ENCODE peak calls at places on chromosomes 6 and 20, in ten cellular contexts. One of them, this sample, is unnamed.

GRCh38 chr6:148736779-148737412 is 9.9 kb upstream of the UST start:
- DNase-seq in heart left ventricle: no peak
- DNase-seq in prostate gland: no peak
- DNase-seq in sigmoid colon: no peak
- DNase-seq in OCI-LY7: no peak
- DNase-seq in IMR-90: no peak
- DNase-seq in left ventricle myocardium inferior: no peak
- DNase-seq in kidney: no peak
- DNase-seq in neural progenitor cell: no peak
- DNase-seq in foreskin fibroblast: peak; percentile 30
- DNase-seq in this sample: peak; percentile 35

GRCh38 chr6:63496388-63496804 is 75.9 kb upstream of the LOC128125822 start:
- DNase-seq in neural progenitor cell: no peak
- DNase-seq in prostate gland: no peak
- DNase-seq in left ventricle myocardium inferior: no peak
- DNase-seq in kidney: no peak
- DNase-seq in IMR-90: no peak
- DNase-seq in OCI-LY7: no peak
- DNase-seq in sigmoid colon: no peak
- DNase-seq in heart left ventricle: no peak
- DNase-seq in foreskin fibroblast: no peak
- DNase-seq in this sample: no peak

GRCh38 chr20:31740208-31740607 is 1.1 kb downstream of the TPX2 start:
- DNase-seq in foreskin fibroblast: peak; percentile 77
- DNase-seq in left ventricle myocardium inferior: no peak
- DNase-seq in neural progenitor cell: peak; percentile 5
- DNase-seq in heart left ventricle: no peak
- DNase-seq in kidney: no peak
- DNase-seq in prostate gland: no peak
- DNase-seq in sigmoid colon: no peak
- DNase-seq in OCI-LY7: peak; percentile 43
- DNase-seq in IMR-90: peak; percentile 80
- DNase-seq in this sample: peak; percentile 73

GRCh38 chr6:158366363-158366762 is 54.1 kb downstream of the TULP4 start:
- DNase-seq in sigmoid colon: no peak
- DNase-seq in OCI-LY7: no peak
- DNase-seq in neural progenitor cell: no peak
- DNase-seq in kidney: no peak
- DNase-seq in left ventricle myocardium inferior: no peak
- DNase-seq in prostate gland: no peak
- DNase-seq in heart left ventricle: no peak
- DNase-seq in foreskin fibroblast: no peak
- DNase-seq in IMR-90: no peak
- DNase-seq in this sample: no peak

GRCh38 chr20:18543932-18544331 is 23.3 kb upstream of the SMIM26 start:
- DNase-seq in foreskin fibroblast: no peak
- DNase-seq in OCI-LY7: no peak
- DNase-seq in IMR-90: no peak
- DNase-seq in left ventricle myocardium inferior: peak; percentile 20
- DNase-seq in prostate gland: no peak
- DNase-seq in heart left ventricle: peak; percentile 50
- DNase-seq in sigmoid colon: no peak
- DNase-seq in neural progenitor cell: no peak
- DNase-seq in kidney: no peak
- DNase-seq in this sample: no peak

GRCh38 chr6:116251568-116252384 is 2.1 kb downstream of the TSPYL4 start:
- DNase-seq in kidney: no peak
- DNase-seq in foreskin fibroblast: peak; percentile 81
- DNase-seq in IMR-90: peak; percentile 80
- DNase-seq in neural progenitor cell: peak; percentile 27
- DNase-seq in OCI-LY7: no peak
- DNase-seq in prostate gland: no peak
- DNase-seq in left ventricle myocardium inferior: no peak
- DNase-seq in heart left ventricle: no peak
- DNase-seq in sigmoid colon: no peak
- DNase-seq in this sample: peak; percentile 68

GRCh38 chr20:12327205-12327604 is 409.5 kb downstream of the BTBD3 start:
- DNase-seq in kidney: no peak
- DNase-seq in left ventricle myocardium inferior: no peak
- DNase-seq in sigmoid colon: no peak
- DNase-seq in heart left ventricle: no peak
- DNase-seq in OCI-LY7: no peak
- DNase-seq in foreskin fibroblast: no peak
- DNase-seq in IMR-90: no peak
- DNase-seq in prostate gland: no peak
- DNase-seq in neural progenitor cell: no peak
- DNase-seq in this sample: no peak

GRCh38 chr20:58604410-58604881 is 46.6 kb upstream of the STX16 start:
- DNase-seq in neural progenitor cell: no peak
- DNase-seq in heart left ventricle: no peak
- DNase-seq in IMR-90: no peak
- DNase-seq in kidney: no peak
- DNase-seq in foreskin fibroblast: no peak
- DNase-seq in OCI-LY7: no peak
- DNase-seq in left ventricle myocardium inferior: no peak
- DNase-seq in prostate gland: no peak
- DNase-seq in sigmoid colon: peak; percentile 85
- DNase-seq in this sample: no peak

GRCh38 chr6:139522471-139523220 is 148.2 kb upstream of the CITED2 start:
- DNase-seq in heart left ventricle: no peak
- DNase-seq in OCI-LY7: no peak
- DNase-seq in prostate gland: no peak
- DNase-seq in neural progenitor cell: no peak
- DNase-seq in kidney: no peak
- DNase-seq in foreskin fibroblast: peak; percentile 40
- DNase-seq in sigmoid colon: no peak
- DNase-seq in left ventricle myocardium inferior: no peak
- DNase-seq in IMR-90: no peak
- DNase-seq in this sample: peak; percentile 68

GRCh38 chr6:55239099-55239498 is 64.8 kb downstream of the HCRTR2 start:
- DNase-seq in kidney: no peak
- DNase-seq in sigmoid colon: no peak
- DNase-seq in IMR-90: no peak
- DNase-seq in neural progenitor cell: no peak
- DNase-seq in prostate gland: no peak
- DNase-seq in heart left ventricle: no peak
- DNase-seq in left ventricle myocardium inferior: no peak
- DNase-seq in OCI-LY7: no peak
- DNase-seq in foreskin fibroblast: no peak
- DNase-seq in this sample: no peak

GRCh38 chr6:140050232-140050995 is 676.0 kb upstream of the CITED2 start:
- DNase-seq in sigmoid colon: no peak
- DNase-seq in neural progenitor cell: peak; percentile 10
- DNase-seq in prostate gland: no peak
- DNase-seq in heart left ventricle: peak; percentile 68
- DNase-seq in kidney: no peak
- DNase-seq in OCI-LY7: no peak
- DNase-seq in IMR-90: peak; percentile 72
- DNase-seq in left ventricle myocardium inferior: peak; percentile 20
- DNase-seq in foreskin fibroblast: peak; percentile 42
- DNase-seq in this sample: no peak

GRCh38 chr6:15023448-15023847 is 222.4 kb upstream of the JARID2 start:
- DNase-seq in OCI-LY7: peak; percentile 3
- DNase-seq in foreskin fibroblast: no peak
- DNase-seq in heart left ventricle: no peak
- DNase-seq in kidney: no peak
- DNase-seq in sigmoid colon: no peak
- DNase-seq in IMR-90: no peak
- DNase-seq in neural progenitor cell: no peak
- DNase-seq in left ventricle myocardium inferior: no peak
- DNase-seq in prostate gland: no peak
- DNase-seq in this sample: peak; percentile 42

GRCh38 chr20:50321797-50322480 is 131.3 kb downstream of the CEBPB start:
- DNase-seq in prostate gland: peak; percentile 46
- DNase-seq in IMR-90: peak; percentile 72
- DNase-seq in heart left ventricle: no peak
- DNase-seq in sigmoid colon: peak; percentile 69
- DNase-seq in left ventricle myocardium inferior: no peak
- DNase-seq in kidney: peak; percentile 78
- DNase-seq in foreskin fibroblast: no peak
- DNase-seq in OCI-LY7: no peak
- DNase-seq in neural progenitor cell: no peak
- DNase-seq in this sample: peak; percentile 61

GRCh38 chr6:109300874-109301273 is 81.4 kb downstream of the CD164 start:
- DNase-seq in neural progenitor cell: no peak
- DNase-seq in OCI-LY7: no peak
- DNase-seq in prostate gland: no peak
- DNase-seq in heart left ventricle: no peak
- DNase-seq in foreskin fibroblast: no peak
- DNase-seq in sigmoid colon: no peak
- DNase-seq in kidney: no peak
- DNase-seq in left ventricle myocardium inferior: no peak
- DNase-seq in IMR-90: no peak
- DNase-seq in this sample: no peak

GRCh38 chr6:75409286-75409685 is 84.3 kb downstream of the FILIP1 start:
- DNase-seq in heart left ventricle: no peak
- DNase-seq in neural progenitor cell: no peak
- DNase-seq in kidney: no peak
- DNase-seq in sigmoid colon: no peak
- DNase-seq in prostate gland: no peak
- DNase-seq in foreskin fibroblast: peak; percentile 74
- DNase-seq in IMR-90: peak; percentile 80
- DNase-seq in OCI-LY7: no peak
- DNase-seq in left ventricle myocardium inferior: no peak
- DNase-seq in this sample: no peak
- H3K4me3 ChIP-seq in heart left ventricle: no peak overlapping the region
- H3K4me3 ChIP-seq in neural progenitor cell: no peak overlapping the region
- H3K4me3 ChIP-seq in kidney: no peak overlapping the region
- H3K4me3 ChIP-seq in sigmoid colon: no peak overlapping the region
- H3K4me3 ChIP-seq in prostate gland: no peak overlapping the region
- H3K4me3 ChIP-seq in foreskin fibroblast: no peak overlapping the region
- H3K4me3 ChIP-seq in IMR-90: no peak overlapping the region
- H3K4me3 ChIP-seq in OCI-LY7: no peak overlapping the region
- H3K4me3 ChIP-seq in left ventricle myocardium inferior: no peak overlapping the region
- H3K4me3 ChIP-seq in this sample: no peak overlapping the region

DNA sequence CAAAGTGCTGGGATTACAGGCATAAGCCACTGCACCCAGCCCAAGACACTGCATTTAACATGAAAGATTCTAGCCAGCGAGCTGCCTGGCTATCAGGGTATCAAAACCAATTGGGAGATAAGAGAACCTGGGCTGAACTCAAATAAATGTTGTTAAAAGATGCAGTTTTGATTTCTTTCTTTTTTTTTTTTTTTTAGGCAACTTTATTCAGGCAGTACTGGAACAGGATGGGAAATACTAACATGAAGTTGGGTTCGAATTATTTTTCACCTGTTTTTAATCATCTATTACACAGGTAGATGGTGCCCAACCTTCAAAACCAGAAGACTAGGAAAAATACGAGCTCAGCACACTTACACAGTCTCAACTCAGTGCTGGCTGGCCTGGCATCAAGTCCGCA is 63.7 kb downstream of the TRERF1 start:
- DNase-seq in prostate gland: no peak
- DNase-seq in kidney: no peak
- DNase-seq in heart left ventricle: no peak
- DNase-seq in foreskin fibroblast: no peak
- DNase-seq in left ventricle myocardium inferior: no peak
- DNase-seq in IMR-90: no peak
- DNase-seq in neural progenitor cell: no peak
- DNase-seq in OCI-LY7: no peak
- DNase-seq in sigmoid colon: no peak
- DNase-seq in this sample: no peak
- H3K4me3 ChIP-seq in prostate gland: no peak overlapping the region
- H3K4me3 ChIP-seq in kidney: no peak overlapping the region
- H3K4me3 ChIP-seq in heart left ventricle: no peak overlapping the region
- H3K4me3 ChIP-seq in foreskin fibroblast: no peak overlapping the region
- H3K4me3 ChIP-seq in left ventricle myocardium inferior: no peak overlapping the region
- H3K4me3 ChIP-seq in IMR-90: no peak overlapping the region
- H3K4me3 ChIP-seq in neural progenitor cell: no peak overlapping the region
- H3K4me3 ChIP-seq in OCI-LY7: no peak overlapping the region
- H3K4me3 ChIP-seq in sigmoid colon: no peak overlapping the region
- H3K4me3 ChIP-seq in this sample: no peak overlapping the region

DNA sequence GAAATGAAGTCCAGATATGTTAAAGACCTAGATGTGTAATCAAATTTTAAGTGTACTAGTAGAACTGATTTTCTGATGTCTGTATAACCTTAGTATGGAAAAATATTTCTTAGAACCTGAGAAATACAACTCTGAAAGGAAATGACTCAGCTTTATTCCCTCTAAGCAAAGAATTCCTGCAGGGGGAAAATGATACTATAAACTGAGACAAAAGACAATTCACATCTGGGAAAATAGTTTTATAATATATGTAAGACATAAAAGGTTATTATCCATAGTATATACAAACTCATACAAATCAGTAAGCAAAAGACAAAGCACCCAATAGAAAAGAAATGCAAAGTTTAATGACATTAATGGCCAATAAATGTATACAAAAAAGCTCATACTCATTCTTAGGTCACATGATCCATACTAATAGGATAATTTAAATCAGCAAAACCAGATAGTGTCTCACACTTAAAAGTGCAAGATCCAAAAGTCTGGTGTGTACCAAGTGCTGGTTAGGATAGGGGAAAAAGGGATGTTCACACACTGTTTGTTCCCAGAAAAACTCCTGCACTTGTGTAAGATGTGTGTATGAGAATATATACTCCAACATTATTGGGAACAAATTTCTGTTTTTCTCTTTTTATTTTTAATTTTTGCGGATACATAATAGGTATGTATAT is 22.6 kb downstream of the RNF217 start:
- DNase-seq in neural progenitor cell: no peak
- DNase-seq in heart left ventricle: no peak
- DNase-seq in sigmoid colon: no peak
- DNase-seq in left ventricle myocardium inferior: no peak
- DNase-seq in foreskin fibroblast: peak; percentile 48
- DNase-seq in OCI-LY7: no peak
- DNase-seq in prostate gland: no peak
- DNase-seq in IMR-90: peak; percentile 78
- DNase-seq in kidney: no peak
- DNase-seq in this sample: peak; percentile 69
- H3K4me3 ChIP-seq in neural progenitor cell: no peak overlapping the region
- H3K4me3 ChIP-seq in heart left ventricle: no peak overlapping the region
- H3K4me3 ChIP-seq in sigmoid colon: no peak overlapping the region
- H3K4me3 ChIP-seq in left ventricle myocardium inferior: no peak overlapping the region
- H3K4me3 ChIP-seq in foreskin fibroblast: no peak overlapping the region
- H3K4me3 ChIP-seq in OCI-LY7: no peak overlapping the region
- H3K4me3 ChIP-seq in prostate gland: no peak overlapping the region
- H3K4me3 ChIP-seq in IMR-90: no peak overlapping the region
- H3K4me3 ChIP-seq in kidney: no peak overlapping the region
- H3K4me3 ChIP-seq in this sample: no peak overlapping the region

DNA sequence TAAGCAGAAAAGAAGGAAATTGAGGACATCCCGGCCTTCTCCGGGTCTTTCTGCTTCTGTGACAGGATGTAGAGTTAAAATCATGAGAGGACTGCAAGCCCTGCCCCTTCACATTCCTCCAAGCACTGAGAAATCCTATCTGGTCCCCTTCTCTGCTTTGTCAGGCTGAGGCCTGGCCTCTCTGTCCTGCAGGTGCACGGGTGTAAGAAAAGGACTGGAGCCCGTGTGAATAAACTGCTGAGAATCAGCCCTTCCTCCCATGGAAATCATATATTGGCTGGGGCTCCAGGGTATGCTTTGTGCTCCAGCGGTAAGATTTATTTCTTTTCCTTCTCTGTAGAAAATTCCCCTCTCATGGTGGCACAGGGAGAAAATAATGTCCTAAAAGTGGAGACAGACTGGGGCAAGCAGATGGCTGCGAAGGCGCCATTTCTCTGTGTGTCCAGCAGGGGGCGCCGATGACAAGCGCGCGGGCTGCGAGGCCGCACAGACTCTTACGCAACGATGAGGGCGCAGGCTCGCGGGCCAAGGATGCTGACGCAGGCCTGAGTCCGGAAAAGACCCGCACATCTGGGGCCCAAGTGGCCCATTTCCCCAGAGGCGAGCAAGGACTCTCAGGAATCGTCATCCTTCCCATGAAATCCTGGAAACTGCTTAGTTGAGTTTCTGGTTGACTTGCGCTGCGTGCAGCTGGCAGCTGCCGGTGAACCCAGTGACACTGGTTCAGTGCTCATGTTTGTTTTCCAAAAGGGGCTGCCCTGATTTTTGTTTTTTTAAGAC is 258.6 kb downstream of the ADGB start:
- DNase-seq in heart left ventricle: peak; percentile 87
- DNase-seq in foreskin fibroblast: peak; percentile 98
- DNase-seq in sigmoid colon: peak; percentile 95
- DNase-seq in kidney: peak; percentile 95
- DNase-seq in left ventricle myocardium inferior: peak; percentile 87
- DNase-seq in neural progenitor cell: peak; percentile 91
- DNase-seq in OCI-LY7: peak; percentile 46
- DNase-seq in IMR-90: peak; percentile 93
- DNase-seq in prostate gland: peak; percentile 71
- DNase-seq in this sample: peak; percentile 54
- H3K4me3 ChIP-seq in heart left ventricle: peak overlapping the region; percentile 42
- H3K4me3 ChIP-seq in foreskin fibroblast: peak overlapping the region; percentile 28
- H3K4me3 ChIP-seq in sigmoid colon: peak overlapping the region; percentile 6
- H3K4me3 ChIP-seq in kidney: peak overlapping the region; percentile 46
- H3K4me3 ChIP-seq in left ventricle myocardium inferior: peak overlapping the region; percentile 60
- H3K4me3 ChIP-seq in neural progenitor cell: peak overlapping the region; percentile 47
- H3K4me3 ChIP-seq in OCI-LY7: no peak overlapping the region
- H3K4me3 ChIP-seq in IMR-90: peak overlapping the region; percentile 27
- H3K4me3 ChIP-seq in prostate gland: peak overlapping the region; percentile 14
- H3K4me3 ChIP-seq in this sample: no peak overlapping the region

This sample was measured in bronchial epithelial cell.